ENCODE peak calls at places on chromosomes 2 and 18, in five cellular contexts. Q, S, F, P and A are unnamed samples.

GRCh38 chr18:55452123-55452611 is 135.8 kb downstream of the TCF4 start:
- DNase-seq in S (no peak), P (no peak), F (no peak), Q (no peak), A (no peak)

GRCh38 chr18:79516441-79516931 is 120.8 kb downstream of the NFATC1 start:
- DNase-seq in S (no peak), P (no peak), Q (no peak), F (peak), A (no peak)

GRCh38 chr2:36449943-36450392 is 94.4 kb downstream of the CRIM1 start:
- DNase-seq in S (no peak), P (no peak), Q (no peak), F (no peak), A (no peak)

GRCh38 chr2:131016826-131017596 is 76.2 kb downstream of the FAM168B start:
- DNase-seq in P (no peak), Q (no peak), F (no peak), S (peak), A (no peak)

GRCh38 chr2:46690825-46691224 is 211.5 kb downstream of the TMEM247 start:
- DNase-seq in Q (peak), F (no peak), S (peak), P (no peak), A (no peak)

GRCh38 chr2:107602801-107603200 is 223.9 kb upstream of the RGPD4 start:
- DNase-seq in P (no peak), F (no peak), S (no peak), Q (no peak), A (no peak)

GRCh38 chr2:56183643-56184499 is at the start of gene CCDC85A:
- DNase-seq in S (peak), P (peak), F (peak), Q (peak), A (peak)

GRCh38 chr2:238554468-238555184 is 127.9 kb downstream of the ASB1 start:
- DNase-seq in P (no peak), S (no peak), Q (no peak), F (no peak), A (no peak)

GRCh38 chr2:40625849-40626248 is 174.0 kb upstream of the SLC8A1 start:
- DNase-seq in S (peak), F (no peak), P (no peak), Q (peak), A (no peak)

GRCh38 chr2:9326975-9327374 is 96.4 kb downstream of the ITGB1BP1 start:
- DNase-seq in Q (peak), P (no peak), S (peak), F (no peak), A (no peak)

GRCh38 chr2:153416071-153416470 is 62.5 kb downstream of the RPRM start:
- DNase-seq in S (no peak), F (no peak), P (no peak), Q (no peak), A (no peak)

GRCh38 chr18:34492652-34493051 is 217.4 kb upstream of the DTNA start:
- DNase-seq in Q (no peak), F (no peak), P (peak), S (peak), A (no peak)

GRCh38 chr2:157792345-157793052 is 83.6 kb downstream of the ACVR1 start:
- DNase-seq in Q (peak), S (peak), F (no peak), P (no peak), A (no peak)

GRCh38 chr18:42018831-42019230 is 63.8 kb downstream of the PIK3C3 start:
- DNase-seq in F (no peak), Q (no peak), S (no peak), P (no peak), A (no peak)

GRCh38 chr2:71804251-71804650 is 343.4 kb downstream of the CYP26B1 start:
- DNase-seq in Q (peak), P (no peak), S (peak), F (no peak), A (no peak)

GRCh38 chr2:228657807-228658402 is 476.4 kb upstream of the SPHKAP start:
- DNase-seq in F (no peak), Q (peak), S (peak), P (peak), A (peak)

GRCh38 chr2:109013046-109013445 is 24.0 kb upstream of the EDAR start:
- DNase-seq in S (no peak), F (no peak), Q (no peak), P (no peak), A (no peak)

GRCh38 chr2:206556357-206556949 is 85.8 kb upstream of the FAM237A start:
- DNase-seq in Q (peak), S (peak), F (no peak), P (no peak), A (no peak)

GRCh38 chr2:102839668-102840388 is 78.0 kb downstream of the TMEM182 start:
- DNase-seq in F (no peak), P (peak), S (peak), Q (peak), A (no peak)

GRCh38 chr18:40841063-40841462 is 1114.0 kb upstream of the PIK3C3 start:
- DNase-seq in Q (no peak), F (no peak), P (no peak), S (no peak), A (no peak)

GRCh38 chr18:63119647-63120046 is 199.9 kb downstream of the BCL2 start:
- DNase-seq in F (no peak), S (peak), P (peak), Q (peak), A (no peak)